ENCODE peak calls at places on chromosomes 13 and 19, in six cellular contexts. V is mesendoderm, Z is H9, X is H1, M is neuronal stem cell, E is IMR-90. R is an unnamed sample.

GRCh38 chr19:51460164-51460992 is 2.1 kb upstream of the SIGLEC8 start:
- DNase-seq in V (peak; percentile 56), Z (peak; percentile 47), X (no peak), M (no peak), E (peak; percentile 7), R (no peak)

GRCh38 chr13:109836629-109837607 is 50.5 kb upstream of the IRS2 start:
- DNase-seq in V (no peak), Z (no peak), X (no peak), M (no peak), E (no peak), R (no peak)

GRCh38 chr19:18437481-18438330 is at the start of gene ISYNA1:
- DNase-seq in V (peak; percentile 75), Z (peak; percentile 81), X (peak; percentile 89), M (peak; percentile 69), E (peak; percentile 20), R (peak; percentile 71)

GRCh38 chr13:35892837-35893814 is 238.1 kb downstream of the DCLK1 start:
- DNase-seq in V (no peak), Z (no peak), X (peak; percentile 31), M (no peak), E (no peak), R (no peak)

GRCh38 chr13:46604226-46604968 is 51.4 kb downstream of the LRCH1 start:
- DNase-seq in V (peak; percentile 67), Z (no peak), X (no peak), M (no peak), E (no peak), R (no peak)

GRCh38 chr13:113544071-113544891 is 40.3 kb upstream of the TFDP1 start:
- DNase-seq in V (no peak), Z (peak; percentile 26), X (no peak), M (no peak), E (no peak), R (no peak)

GRCh38 chr13:67147257-67148218 is 82.6 kb downstream of the PCDH9 start:
- DNase-seq in V (peak; percentile 65), Z (no peak), X (no peak), M (no peak), E (peak; percentile 72), R (peak; percentile 65)

GRCh38 chr19:52622261-52622660 is 15.9 kb downstream of the ZNF83 start:
- DNase-seq in V (peak; percentile 56), Z (no peak), X (no peak), M (no peak), E (no peak), R (no peak)

GRCh38 chr13:20873348-20873747 is 29.2 kb downstream of the XPO4 start:
- DNase-seq in V (peak; percentile 9), Z (no peak), X (no peak), M (peak; percentile 38), E (peak; percentile 61), R (peak; percentile 57)

GRCh38 chr13:113644800-113645199 is 13.2 kb downstream of the ATP4B start:
- DNase-seq in V (no peak), Z (no peak), X (no peak), M (no peak), E (no peak), R (no peak)

GRCh38 chr19:55494172-55494761 is 6.0 kb downstream of the SSC5D start:
- DNase-seq in V (no peak), Z (no peak), X (no peak), M (no peak), E (peak; percentile 75), R (no peak)

GRCh38 chr13:113785051-113786010 is 26.3 kb downstream of the TMEM255B start:
- DNase-seq in V (no peak), Z (no peak), X (no peak), M (no peak), E (peak; percentile 74), R (peak; percentile 58)

GRCh38 chr13:72204291-72204690 is 337.3 kb upstream of the DACH1 start:
- DNase-seq in V (no peak), Z (no peak), X (no peak), M (no peak), E (no peak), R (no peak)

GRCh38 chr13:102913924-102914628 is 68.2 kb downstream of the ERCC5 start:
- DNase-seq in V (no peak), Z (no peak), X (no peak), M (no peak), E (peak; percentile 16), R (no peak)

GRCh38 chr19:3985643-3986259 is 488 bp upstream of the EEF2 start:
- DNase-seq in V (no peak), Z (no peak), X (no peak), M (peak; percentile 15), E (no peak), R (no peak)

GRCh38 chr19:47765522-47766358 is 12.8 kb upstream of the SELENOW start:
- DNase-seq in V (peak; percentile 88), Z (peak; percentile 87), X (peak; percentile 93), M (no peak), E (peak; percentile 44), R (peak; percentile 72)

GRCh38 chr19:41577833-41578232 is 1.9 kb downstream of the CEACAM21 start:
- DNase-seq in V (no peak), Z (no peak), X (no peak), M (no peak), E (no peak), R (no peak)

GRCh38 chr19:11378319-11379189 is 4.1 kb downstream of the SWSAP1 start:
- DNase-seq in V (peak; percentile 75), Z (peak; percentile 82), X (peak; percentile 75), M (peak; percentile 39), E (peak; percentile 89), R (peak; percentile 79)

GRCh38 chr13:78978381-78978998 is 319.5 kb upstream of the OBI1 start:
- DNase-seq in V (peak; percentile 60), Z (no peak), X (no peak), M (peak; percentile 54), E (peak; percentile 61), R (peak; percentile 61)

GRCh38 chr13:91904005-91904404 is 505.6 kb downstream of the GPC5 start:
- DNase-seq in V (no peak), Z (no peak), X (no peak), M (no peak), E (no peak), R (peak; percentile 25)

GRCh38 chr13:113049521-113049941 is 56.1 kb upstream of the F7 start:
- DNase-seq in V (no peak), Z (no peak), X (no peak), M (no peak), E (no peak), R (no peak)

GRCh38 chr13:27295096-27295495 is 24.5 kb downstream of the RASL11A start:
- DNase-seq in V (no peak), Z (no peak), X (no peak), M (no peak), E (no peak), R (no peak)

GRCh38 chr19:47417746-47418594 is 1.4 kb downstream of the MEIS3 start:
- DNase-seq in V (no peak), Z (no peak), X (peak; percentile 69), M (no peak), E (peak; percentile 18), R (no peak)

GRCh38 chr19:461664-462551 is 1.1 kb upstream of the SHC2 start:
- DNase-seq in V (peak; percentile 63), Z (peak; percentile 73), X (peak; percentile 77), M (no peak), E (no peak), R (peak; percentile 17)

GRCh38 chr13:54185785-54186184 is 1157.2 kb downstream of the OLFM4 start:
- DNase-seq in V (peak; percentile 93), Z (peak; percentile 59), X (peak; percentile 49), M (peak; percentile 52), E (no peak), R (peak; percentile 0)

GRCh38 chr13:29569253-29570057 is 26.0 kb downstream of the SLC7A1 start:
- DNase-seq in V (no peak), Z (no peak), X (no peak), M (no peak), E (no peak), R (no peak)

GRCh38 chr13:29566206-29566605 is 29.3 kb downstream of the SLC7A1 start:
- DNase-seq in V (no peak), Z (no peak), X (no peak), M (no peak), E (no peak), R (no peak)

GRCh38 chr13:29568731-29569130 is 26.8 kb downstream of the SLC7A1 start:
- DNase-seq in V (no peak), Z (no peak), X (no peak), M (no peak), E (no peak), R (no peak)

GRCh38 chr13:29566864-29567263 is 28.6 kb downstream of the SLC7A1 start:
- DNase-seq in V (no peak), Z (no peak), X (no peak), M (no peak), E (no peak), R (no peak)

GRCh38 chr13:29567411-29567810 is 28.1 kb downstream of the SLC7A1 start:
- DNase-seq in V (no peak), Z (no peak), X (no peak), M (no peak), E (no peak), R (no peak)
- H2BK15ac ChIP-seq in V (no peak overlapping the region), Z (no peak overlapping the region), X (no peak overlapping the region), M (no peak overlapping the region), E (no peak overlapping the region), R (no peak overlapping the region)

GRCh38 chr13:98201178-98201577 is 24.1 kb upstream of the RNF113B start:
- DNase-seq in V (no peak), Z (no peak), X (no peak), M (no peak), E (no peak), R (no peak)
- H2BK15ac ChIP-seq in V (no peak overlapping the region), Z (no peak overlapping the region), X (peak overlapping the region; percentile 76), M (no peak overlapping the region), E (peak overlapping the region; percentile 72), R (no peak overlapping the region)

GRCh38 chr19:17162580-17162979 is 52.6 kb upstream of the USE1 start:
- DNase-seq in V (no peak), Z (no peak), X (no peak), M (no peak), E (no peak), R (no peak)

GRCh38 chr19:17165715-17166114 is 49.4 kb upstream of the USE1 start:
- DNase-seq in V (no peak), Z (no peak), X (no peak), M (no peak), E (no peak), R (no peak)

GRCh38 chr19:17164644-17165043 is 50.5 kb upstream of the USE1 start:
- DNase-seq in V (no peak), Z (no peak), X (no peak), M (no peak), E (no peak), R (no peak)

GRCh38 chr19:17160908-17161307 is 54.2 kb upstream of the USE1 start:
- DNase-seq in V (no peak), Z (no peak), X (no peak), M (no peak), E (no peak), R (no peak)

GRCh38 chr19:17163652-17164051 is 51.5 kb upstream of the USE1 start:
- DNase-seq in V (no peak), Z (no peak), X (no peak), M (no peak), E (no peak), R (no peak)
- H2BK15ac ChIP-seq in V (no peak overlapping the region), Z (no peak overlapping the region), X (no peak overlapping the region), M (no peak overlapping the region), E (no peak overlapping the region), R (no peak overlapping the region)

GRCh38 chr13:99700468-99700867 is 199.2 kb downstream of the TM9SF2 start:
- DNase-seq in V (no peak), Z (no peak), X (no peak), M (no peak), E (no peak), R (no peak)
- H2BK15ac ChIP-seq in V (no peak overlapping the region), Z (no peak overlapping the region), X (peak overlapping the region; percentile 25), M (peak overlapping the region; percentile 25), E (no peak overlapping the region), R (no peak overlapping the region)

R was measured in mesenchymal stem cell.